ENCODE peak calls at places on chromosomes 6 and 20, in five cellular contexts. S is K562, G is endodermal cell, H is ovary, C is GM23338. P is an unnamed sample. For H3K4me1, the result is how much of the 10 kb centered on the place peaks cover.

GRCh38 chr20:36544134-36545018 is 3.1 kb downstream of the MYL9 start:
- DNase-seq in S (no peak), C (no peak), G (peak), H (no peak), P (no peak)

GRCh38 chr20:41657655-41658054 is 39.5 kb upstream of the CHD6 start:
- DNase-seq in G (no peak), S (no peak), H (no peak), C (no peak), P (no peak)

GRCh38 chr6:24064106-24064505 is 61.9 kb upstream of the NRSN1 start:
- DNase-seq in C (peak), S (peak), G (peak), H (no peak), P (no peak)

GRCh38 chr6:157260735-157261134 is 62.6 kb downstream of the TMEM242 start:
- DNase-seq in S (no peak), C (no peak), G (no peak), H (no peak), P (no peak)

GRCh38 chr20:17227199-17227535 is 327 bp downstream of the PCSK2 start:
- DNase-seq in G (no peak), H (no peak), C (no peak), S (no peak), P (no peak)

GRCh38 chr20:8076505-8077498 is 55.3 kb upstream of the PLCB1 start:
- DNase-seq in C (no peak), H (no peak), G (no peak), S (no peak), P (no peak)

GRCh38 chr6:150001295-150001990 is 23.9 kb downstream of the RAET1L start:
- DNase-seq in H (no peak), S (no peak), G (no peak), C (no peak), P (no peak)

GRCh38 chr6:8375916-8376315 is 59.4 kb downstream of the SLC35B3 start:
- DNase-seq in H (no peak), C (no peak), S (no peak), G (no peak), P (no peak)

GRCh38 chr6:32369678-32370077 is 2.0 kb downstream of the TSBP1 start:
- DNase-seq in C (no peak), S (no peak), H (no peak), G (no peak), P (no peak)

GRCh38 chr6:45920819-45921511 is 94.7 kb downstream of the CLIC5 start:
- DNase-seq in S (no peak), C (no peak), H (no peak), G (peak), P (no peak)

GRCh38 chr20:21323640-21324039 is 20.5 kb downstream of the XRN2 start:
- DNase-seq in S (peak), C (no peak), H (no peak), G (no peak), P (no peak)

GRCh38 chr6:134375199-134375598 is 57.3 kb upstream of the SGK1 start:
- DNase-seq in H (no peak), G (no peak), C (no peak), S (no peak), P (no peak)

GRCh38 chr6:123770247-123770949 is 33.3 kb upstream of the NKAIN2 start:
- DNase-seq in H (no peak), C (no peak), S (no peak), G (no peak), P (no peak)

GRCh38 chr20:63967330-63968135 is 2.2 kb downstream of the ZNF512B start:
- DNase-seq in H (peak), G (no peak), S (no peak), C (no peak), P (peak)

GRCh38 chr6:38599966-38600550 is 39.7 kb downstream of the BTBD9 start:
- DNase-seq in S (no peak), H (no peak), C (no peak), G (no peak), P (no peak)

GRCh38 chr20:36591854-36592641 is 13.5 kb upstream of the RAB5IF start:
- DNase-seq in S (peak), H (peak), G (peak), C (peak), P (peak)

GRCh38 chr20:57215826-57216471 is 50.5 kb downstream of the BMP7 start:
- DNase-seq in H (no peak), S (no peak), G (no peak), C (no peak), P (no peak)

GRCh38 chr20:43681468-43681942 is 14.6 kb downstream of the MYBL2 start:
- DNase-seq in G (no peak), S (peak), C (peak), H (no peak), P (no peak)
- TF ChIP-seq CTCF in G (no peak), S (peak), C (no peak), H (no peak), P (no peak)

DNA sequence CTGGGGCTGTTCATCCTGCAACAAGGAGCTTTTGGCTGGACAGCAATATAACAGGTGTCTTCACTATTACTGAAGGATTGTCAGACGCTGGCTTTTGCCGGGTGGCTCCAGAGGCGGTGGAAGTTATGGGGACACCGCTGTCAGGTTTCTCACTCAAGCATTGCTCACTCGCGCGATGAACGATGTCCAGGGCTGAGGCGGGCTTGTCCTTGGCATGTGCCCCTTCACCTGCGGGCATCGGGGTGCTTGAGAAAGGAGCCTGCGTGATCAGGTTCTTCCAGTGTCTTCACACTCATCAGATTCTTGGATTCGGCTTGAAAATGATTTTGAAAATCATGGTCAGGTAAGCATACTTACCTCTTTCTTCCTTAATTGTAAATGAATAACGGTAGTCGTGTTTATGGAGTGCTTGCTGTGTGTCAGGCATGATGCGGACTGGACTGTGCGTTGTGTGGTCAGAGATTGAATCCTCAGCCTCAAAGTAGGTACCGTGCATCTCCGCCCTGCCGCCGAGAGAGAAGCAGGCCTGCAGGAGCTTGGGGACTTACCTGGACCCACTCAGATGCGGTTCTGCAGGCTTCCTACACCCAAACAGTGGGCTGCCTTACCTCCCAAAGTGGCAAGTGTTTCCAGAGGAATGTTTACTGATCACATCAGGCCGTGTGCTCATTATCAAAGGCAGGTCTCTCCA is 18.3 kb upstream of the PYGB start:
- DNase-seq in C (no peak), H (no peak), G (no peak), S (no peak), P (no peak)
- H3K4me1 ChIP-seq in C (under half), H (under half), G (under half), S (under half), P (under half)

GRCh38 chr6:42563697-42564495 is at the start of gene UBR2:
- DNase-seq in H (peak), C (peak), S (peak), G (peak), P (peak)
- TF ChIP-seq CTCF in H (peak), C (peak), S (peak), G (peak), P (peak)

GRCh38 chr6:106250997-106251396 is 74.6 kb downstream of the ATG5 start:
- DNase-seq in H (no peak), S (no peak), C (peak), G (no peak), P (no peak)
- H3K4me1 ChIP-seq in H (under half), S (under half), C (under half), G (under half), P (under half)

GRCh38 chr6:36443951-36444428 is 1.2 kb downstream of the KCTD20 start:
- DNase-seq in S (peak), G (peak), H (no peak), C (peak), P (no peak)
- TF ChIP-seq CTCF in S (peak), G (peak), H (no peak), C (peak), P (no peak)

GRCh38 chr6:106474476-106474875 is 114.0 kb downstream of the CRYBG1 start:
- DNase-seq in C (no peak), H (no peak), G (no peak), S (no peak), P (no peak)
- H3K4me1 ChIP-seq in C (under half), H (under half), G (under half), S (under half), P (under half)

P was measured in mucosa of descending colon.